ENCODE peak calls at places on chromosomes 7 and 10, in ten cellular contexts. P is sigmoid colon, S is heart left ventricle, H is SJSA1, D is psoas muscle, F is tibial artery, R is kidney epithelial cell, T is neuronal stem cell, U is gastrocnemius medialis, G is transverse colon. X is an unnamed sample.

GRCh38 chr10:59082249-59082648 is 94.2 kb upstream of the PHYHIPL start:
- DNase-seq in P (no peak), S (no peak), H (no peak), D (no peak), F (no peak), R (no peak), T (no peak), U (no peak), G (no peak), X (no peak)

GRCh38 chr7:343227-343822 is 53.4 kb downstream of the FOXL3 start:
- DNase-seq in P (no peak), S (no peak), H (no peak), D (no peak), F (no peak), R (no peak), T (no peak), U (no peak), G (no peak), X (no peak)

GRCh38 chr7:158782638-158783490 is 46.4 kb downstream of the ESYT2 start:
- DNase-seq in P (peak; percentile 92), S (peak; percentile 80), H (peak; percentile 51), D (peak; percentile 57), F (peak; percentile 95), R (no peak), T (no peak), U (peak; percentile 78), G (peak; percentile 41), X (peak; percentile 16)

GRCh38 chr10:116118851-116119250 is 154.2 kb downstream of the GFRA1 start:
- DNase-seq in P (no peak), S (no peak), H (no peak), D (no peak), F (no peak), R (no peak), T (no peak), U (no peak), G (no peak), X (no peak)

GRCh38 chr10:126001579-126001978 is 105.2 kb downstream of the FANK1 start:
- DNase-seq in P (no peak), S (no peak), H (peak; percentile 60), D (no peak), F (no peak), R (no peak), T (no peak), U (no peak), G (no peak), X (no peak)

GRCh38 chr7:41886257-41886905 is 183.5 kb upstream of the INHBA start:
- DNase-seq in P (peak; percentile 86), S (no peak), H (peak; percentile 75), D (peak; percentile 65), F (peak; percentile 75), R (no peak), T (no peak), U (peak; percentile 10), G (peak; percentile 47), X (peak; percentile 86)

GRCh38 chr10:95295031-95295755 is 4.4 kb upstream of the PDLIM1 start:
- DNase-seq in P (peak; percentile 69), S (no peak), H (peak; percentile 68), D (peak; percentile 37), F (no peak), R (peak; percentile 61), T (no peak), U (no peak), G (peak; percentile 79), X (no peak)

GRCh38 chr10:87931836-87932230 is 68.4 kb downstream of the PTEN start:
- DNase-seq in P (no peak), S (no peak), H (no peak), D (no peak), F (no peak), R (no peak), T (no peak), U (no peak), G (no peak), X (no peak)

DNA sequence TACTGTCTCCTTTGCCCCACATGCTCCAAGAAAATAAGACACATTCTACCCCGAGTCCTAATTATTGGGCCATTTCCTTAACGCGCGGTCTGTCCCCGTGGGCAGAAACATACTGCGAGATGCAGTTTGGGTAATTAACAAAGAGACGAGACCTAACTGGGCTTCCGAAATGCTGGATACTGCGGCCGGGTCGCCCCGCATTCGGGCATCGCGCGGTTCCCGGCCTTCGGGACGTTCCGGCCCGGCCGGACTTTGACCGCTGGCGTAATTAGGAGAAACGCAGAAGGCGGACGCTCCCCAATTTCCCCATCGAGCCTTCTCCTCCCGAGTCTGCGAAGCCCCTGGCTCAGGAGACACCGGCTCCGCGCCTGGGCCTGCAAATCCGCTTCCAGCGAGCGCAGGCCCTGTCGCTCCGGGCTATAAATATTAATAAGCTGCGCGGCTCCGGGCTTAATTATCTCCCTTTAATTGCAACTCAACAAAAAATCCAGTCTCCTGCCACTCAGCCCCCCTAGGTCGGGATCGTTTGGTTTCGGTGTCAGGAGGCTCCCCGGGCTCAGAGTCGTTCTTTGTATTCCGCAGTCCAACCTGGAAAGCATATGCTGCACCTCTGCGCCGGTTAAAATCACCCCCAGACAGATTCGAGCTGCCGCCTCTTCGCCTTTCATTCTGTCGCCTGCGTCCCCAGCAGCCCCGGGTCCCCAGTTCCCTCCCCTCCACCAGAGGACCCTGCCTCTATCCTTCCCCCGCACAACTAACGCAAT is 131.5 kb downstream of the SPAG6 start:
- DNase-seq in P (no peak), S (no peak), H (no peak), D (no peak), F (no peak), R (no peak), T (peak; percentile 49), U (no peak), G (no peak), X (no peak)
- H3K27me3 ChIP-seq in P (peaks cover 61% of the 10 kb centered on the region), S (peaks cover 65% of the 10 kb centered on the region), H (no peaks in the 10 kb centered on the region), D (no peaks in the 10 kb centered on the region), F (peaks cover 53% of the 10 kb centered on the region), R (peaks cover 31% of the 10 kb centered on the region), T (peaks cover 4% of the 10 kb centered on the region), U (peaks cover 43% of the 10 kb centered on the region), G (peaks cover 73% of the 10 kb centered on the region), X (peaks cover 22% of the 10 kb centered on the region)

GRCh38 chr7:108455833-108456677 is at the start of gene NRCAM:
- DNase-seq in P (no peak), S (no peak), H (no peak), D (peak; percentile 32), F (no peak), R (no peak), T (peak; percentile 85), U (no peak), G (peak; percentile 15), X (no peak)

GRCh38 chr7:108455524-108455832 is 758 bp downstream of the NRCAM start:
- DNase-seq in P (no peak), S (no peak), H (no peak), D (no peak), F (no peak), R (no peak), T (no peak), U (no peak), G (no peak), X (no peak)

GRCh38 chr7:108459922-108460551 is 3.8 kb upstream of the NRCAM start:
- DNase-seq in P (no peak), S (no peak), H (no peak), D (no peak), F (no peak), R (no peak), T (no peak), U (no peak), G (no peak), X (no peak)

GRCh38 chr7:108456845-108457540 is 757 bp upstream of the NRCAM start:
- DNase-seq in P (no peak), S (no peak), H (no peak), D (no peak), F (no peak), R (no peak), T (no peak), U (no peak), G (no peak), X (no peak)

GRCh38 chr7:108457871-108458270 is 1.6 kb upstream of the NRCAM start:
- DNase-seq in P (no peak), S (no peak), H (no peak), D (no peak), F (no peak), R (no peak), T (no peak), U (no peak), G (no peak), X (no peak)
- H3K27me3 ChIP-seq in P (peaks cover 67% of the 10 kb centered on the region), S (peaks cover 60% of the 10 kb centered on the region), H (peaks cover 59% of the 10 kb centered on the region), D (peaks cover 3% of the 10 kb centered on the region), F (peaks cover 42% of the 10 kb centered on the region), R (peaks cover 13% of the 10 kb centered on the region), T (no peaks in the 10 kb centered on the region), U (peaks cover 39% of the 10 kb centered on the region), G (peaks cover 70% of the 10 kb centered on the region), X (peaks cover 30% of the 10 kb centered on the region)

DNA sequence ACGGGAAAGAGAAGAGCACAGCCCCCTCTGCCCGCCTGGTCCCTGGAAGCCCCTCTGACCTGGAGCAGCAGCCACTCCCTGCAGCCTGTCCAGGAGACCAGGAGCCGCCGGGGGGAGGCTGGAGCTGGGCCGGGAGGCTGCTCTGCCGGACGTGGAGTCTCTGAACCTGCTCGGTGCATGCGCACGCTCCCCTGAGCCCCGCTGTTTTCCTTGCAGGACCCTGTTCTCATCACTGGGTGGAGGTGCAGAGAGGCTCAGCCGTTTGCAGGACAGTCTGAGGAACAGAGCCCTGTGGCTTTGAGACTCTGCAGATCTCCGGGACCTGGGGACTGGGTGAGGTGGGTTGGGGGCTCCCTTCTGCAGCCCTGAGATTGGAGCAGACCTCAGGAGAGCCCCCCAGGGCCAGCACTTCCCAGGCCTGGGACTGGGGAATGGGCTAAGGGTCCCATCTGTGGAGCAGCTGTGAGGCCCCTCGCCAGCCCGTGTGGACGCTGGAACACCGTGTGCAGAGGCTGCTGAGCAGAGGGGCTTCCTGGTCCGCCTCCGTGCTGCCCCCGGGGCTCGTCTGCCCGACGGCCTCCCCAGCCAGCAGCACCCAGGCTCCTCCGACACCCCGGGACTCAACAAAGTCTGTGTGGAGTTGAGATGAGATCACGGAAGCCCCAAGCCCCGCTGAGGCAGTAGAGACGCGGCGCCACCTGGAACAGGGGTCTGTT is 48.5 kb upstream of the ADGRA1 start:
- DNase-seq in P (no peak), S (no peak), H (no peak), D (no peak), F (no peak), R (no peak), T (no peak), U (no peak), G (no peak), X (no peak)
- H3K27me3 ChIP-seq in P (peaks cover 61% of the 10 kb centered on the region), S (peaks cover 35% of the 10 kb centered on the region), H (peaks cover 54% of the 10 kb centered on the region), D (no peaks in the 10 kb centered on the region), F (peaks cover 60% of the 10 kb centered on the region), R (peaks cover 45% of the 10 kb centered on the region), T (no peaks in the 10 kb centered on the region), U (peaks cover 46% of the 10 kb centered on the region), G (peaks cover 48% of the 10 kb centered on the region), X (peaks cover 3% of the 10 kb centered on the region)

GRCh38 chr10:132943555-132944404 is 1.4 kb upstream of the CFAP46 start:
- DNase-seq in P (no peak), S (no peak), H (no peak), D (no peak), F (peak; percentile 39), R (no peak), T (no peak), U (no peak), G (no peak), X (no peak)

GRCh38 chr10:132942740-132943554 is 577 bp upstream of the CFAP46 start:
- DNase-seq in P (no peak), S (no peak), H (no peak), D (no peak), F (no peak), R (no peak), T (no peak), U (no peak), G (no peak), X (no peak)

GRCh38 chr10:132940791-132941465 is 1.4 kb downstream of the CFAP46 start:
- DNase-seq in P (no peak), S (no peak), H (no peak), D (no peak), F (no peak), R (no peak), T (no peak), U (no peak), G (no peak), X (no peak)

GRCh38 chr10:132941640-132942051 is 724 bp downstream of the CFAP46 start:
- DNase-seq in P (no peak), S (no peak), H (no peak), D (no peak), F (no peak), R (no peak), T (no peak), U (no peak), G (no peak), X (no peak)

GRCh38 chr10:132942101-132942739 is at the start of gene CFAP46:
- DNase-seq in P (no peak), S (peak; percentile 71), H (peak; percentile 61), D (peak; percentile 55), F (no peak), R (no peak), T (peak; percentile 71), U (no peak), G (no peak), X (no peak)
- H3K27me3 ChIP-seq in P (peaks cover 50% of the 10 kb centered on the region), S (peaks cover 31% of the 10 kb centered on the region), H (peaks cover 15% of the 10 kb centered on the region), D (no peaks in the 10 kb centered on the region), F (peaks cover 89% of the 10 kb centered on the region), R (peaks cover 5% of the 10 kb centered on the region), T (no peaks in the 10 kb centered on the region), U (peaks cover 21% of the 10 kb centered on the region), G (peaks cover 56% of the 10 kb centered on the region), X (no peaks in the 10 kb centered on the region)